ENCODE peak calls at places on chromosomes 13 and 19, in four cellular contexts. A is fibroblast of lung; Y is activated effector memory CD4-positive, alpha-beta T cell treated with Interleukin-2 at 50 U/mL for 16 hours; V is IMR-90. W is an unnamed sample.

GRCh38 chr13:93118081-93118615 is 108.5 kb upstream of the GPC6 start:
- DNase-seq in Y (no peak), V (no peak), A (no peak), W (no peak)

GRCh38 chr19:31348416-31349159 is 648 bp downstream of the TSHZ3 start:
- DNase-seq in Y (no peak), V (no peak), A (peak; percentile 55), W (peak; percentile 34)

GRCh38 chr19:23991170-23991569 is 76.5 kb downstream of the ZNF726 start:
- DNase-seq in V (no peak), A (peak; percentile 47), Y (peak; percentile 10), W (no peak)

GRCh38 chr19:43768273-43769050 is 12.3 kb downstream of the KCNN4 start:
- DNase-seq in V (no peak), A (no peak), Y (no peak), W (no peak)

GRCh38 chr19:50843701-50844221 is 10.4 kb upstream of the KLK15 start:
- DNase-seq in V (no peak), A (no peak), Y (no peak), W (no peak)

GRCh38 chr19:34363094-34363493 is 1.9 kb upstream of the GPI start:
- DNase-seq in V (no peak), Y (no peak), A (no peak), W (no peak)

GRCh38 chr19:13150919-13151604 is 851 bp downstream of the IER2 start:
- DNase-seq in A (no peak), Y (no peak), V (no peak), W (no peak)

GRCh38 chr13:112735791-112736190 is 46.0 kb downstream of the ATP11A start:
- DNase-seq in A (no peak), Y (no peak), V (no peak), W (no peak)

GRCh38 chr19:18504886-18505610 is 16.8 kb downstream of the ELL start:
- DNase-seq in A (no peak), Y (no peak), V (no peak), W (no peak)

GRCh38 chr19:34454685-34455084 is 26.5 kb downstream of the UBA2 start:
- DNase-seq in Y (no peak), V (no peak), A (no peak), W (no peak)

GRCh38 chr19:39212377-39212742 is 8.3 kb upstream of the SYCN start:
- DNase-seq in Y (peak; percentile 46), A (no peak), V (no peak), W (peak; percentile 26)

GRCh38 chr13:34926513-34926912 is 15.6 kb upstream of the NBEA start:
- DNase-seq in V (peak; percentile 47), A (peak; percentile 66), Y (no peak), W (peak; percentile 47)

GRCh38 chr19:5150331-5150901 is 181.5 kb downstream of the KDM4B start:
- DNase-seq in Y (no peak), V (no peak), A (no peak), W (no peak)

GRCh38 chr19:1849132-1849474 is 820 bp upstream of the REXO1 start:
- DNase-seq in V (no peak), Y (no peak), A (no peak), W (no peak)

GRCh38 chr13:91017031-91017668 is 330.3 kb upstream of the MIR17HG start:
- DNase-seq in A (peak; percentile 27), V (peak; percentile 9), Y (no peak), W (peak; percentile 63)

GRCh38 chr19:29645911-29646310 is 19.4 kb upstream of the PLEKHF1 start:
- DNase-seq in V (peak; percentile 34), Y (no peak), A (peak; percentile 66), W (no peak)

GRCh38 chr19:55675661-55676354 is 782 bp downstream of the EPN1 start:
- DNase-seq in V (no peak), Y (no peak), A (no peak), W (no peak)

GRCh38 chr19:1042689-1043511 is 3.0 kb downstream of the ABCA7 start:
- DNase-seq in Y (no peak), A (no peak), V (no peak), W (no peak)

W was measured in ACHN.